ENCODE peak calls at places on chromosomes 3 and 15, in nine cellular contexts. R is nucleus accumbens, X is cardiac fibroblast, O is cerebellum, F is GM06990, D is ovary, P is GM12892, I is IMR-90, K is left ventricle myocardium inferior. A is an unnamed sample.

GRCh38 chr3:187458383-187458782 is 90.2 kb downstream of the RTP4 start:
- DNase-seq in X (no peak), R (no peak), I (no peak), K (no peak), F (no peak), O (no peak), D (no peak), P (no peak), A (no peak)

GRCh38 chr15:29890761-29891457 is 68.6 kb upstream of the TJP1 start:
- DNase-seq in D (no peak), I (no peak), P (no peak), F (no peak), R (no peak), K (no peak), X (no peak), O (peak), A (no peak)

GRCh38 chr3:105764378-105765376 is 104.1 kb downstream of the CBLB start:
- DNase-seq in O (no peak), R (no peak), D (no peak), X (no peak), K (no peak), I (no peak), P (no peak), F (no peak), A (no peak)

GRCh38 chr3:47890832-47891620 is 88.1 kb downstream of the DHX30 start:
- DNase-seq in X (no peak), I (no peak), P (no peak), D (peak), R (no peak), F (no peak), K (peak), O (peak), A (no peak)

GRCh38 chr3:66098436-66098835 is 59.7 kb upstream of the MAGI1 start:
- DNase-seq in F (no peak), X (peak), K (no peak), O (no peak), I (peak), R (no peak), D (no peak), P (no peak), A (peak)

GRCh38 chr3:146156801-146157310 is 4.1 kb downstream of the PLOD2 start:
- DNase-seq in O (no peak), F (no peak), I (no peak), D (no peak), P (no peak), K (no peak), R (no peak), X (no peak), A (no peak)

GRCh38 chr3:45682311-45682710 is 6.9 kb upstream of the SACM1L start:
- DNase-seq in F (no peak), O (no peak), X (no peak), D (no peak), R (no peak), P (no peak), I (no peak), K (no peak), A (no peak)

GRCh38 chr3:111712294-111713180 is 117.4 kb upstream of the ZBED2 start:
- DNase-seq in P (no peak), D (no peak), O (no peak), R (no peak), F (no peak), I (no peak), K (no peak), X (peak), A (peak)

GRCh38 chr3:18370672-18371071 is 54.5 kb downstream of the SATB1 start:
- DNase-seq in O (peak), I (no peak), P (no peak), R (no peak), F (no peak), K (no peak), D (no peak), X (no peak), A (no peak)

GRCh38 chr3:148601766-148602685 is 95.7 kb upstream of the AGTR1 start:
- DNase-seq in O (no peak), I (peak), P (no peak), K (no peak), F (no peak), X (no peak), R (no peak), D (no peak), A (no peak)

GRCh38 chr15:35514759-35515158 is 31.2 kb downstream of the DPH6 start:
- DNase-seq in P (no peak), K (no peak), F (no peak), O (no peak), I (peak), X (peak), D (no peak), R (no peak), A (no peak)

GRCh38 chr3:150286390-150287147 is 121.5 kb upstream of the TSC22D2 start:
- DNase-seq in F (peak), O (peak), I (peak), K (no peak), X (peak), P (peak), D (no peak), R (no peak), A (peak)

GRCh38 chr3:190614466-190615384 is 100.8 kb downstream of the IL1RAP start:
- DNase-seq in K (no peak), D (no peak), P (no peak), R (no peak), I (peak), O (no peak), X (no peak), F (no peak), A (no peak)

GRCh38 chr3:14338898-14339458 is 63.4 kb upstream of the SLC6A6 start:
- DNase-seq in D (no peak), R (no peak), F (no peak), X (no peak), K (no peak), I (no peak), P (no peak), O (no peak), A (no peak)

GRCh38 chr3:122973893-122974615 is 53.5 kb downstream of the SEMA5B start:
- DNase-seq in O (peak), F (no peak), I (no peak), D (no peak), P (no peak), X (no peak), R (no peak), K (peak), A (no peak)

GRCh38 chr15:77025066-77025435 is 30.1 kb downstream of the PSTPIP1 start:
- DNase-seq in K (no peak), O (no peak), X (no peak), F (no peak), D (no peak), I (no peak), P (peak), R (no peak), A (no peak)

GRCh38 chr3:105700575-105700974 is 168.2 kb downstream of the CBLB start:
- DNase-seq in P (no peak), F (no peak), X (no peak), O (no peak), K (no peak), D (no peak), R (no peak), I (no peak), A (no peak)

GRCh38 chr3:45362768-45363167 is 25.6 kb upstream of the LARS2 start:
- DNase-seq in O (no peak), K (no peak), P (no peak), F (no peak), D (no peak), I (peak), X (peak), R (no peak), A (no peak)

GRCh38 chr3:126548556-126549466 is 9.9 kb downstream of the C3orf22 start:
- DNase-seq in K (no peak), D (peak), R (no peak), P (no peak), F (no peak), O (no peak), I (no peak), X (no peak), A (no peak)

GRCh38 chr15:66772967-66773873 is 71.2 kb downstream of the SMAD6 start:
- DNase-seq in O (no peak), D (no peak), K (no peak), X (no peak), I (no peak), R (no peak), F (no peak), P (no peak), A (no peak)

GRCh38 chr3:69250014-69250413 is 127.6 kb upstream of the LMOD3 start:
- DNase-seq in P (no peak), F (no peak), O (no peak), D (no peak), X (no peak), K (no peak), I (no peak), R (peak), A (no peak)

GRCh38 chr3:122183521-122183892 is at the start of gene CASR:
- DNase-seq in R (no peak), D (no peak), F (peak), X (peak), O (no peak), K (no peak), I (no peak), P (peak), A (no peak)

GRCh38 chr3:153232737-153233330 is 70.8 kb downstream of the RAP2B start:
- DNase-seq in I (peak), P (no peak), K (no peak), X (peak), D (no peak), R (no peak), O (no peak), F (no peak), A (peak)

GRCh38 chr15:101132390-101133180 is 119.3 kb downstream of the CHSY1 start:
- DNase-seq in R (no peak), K (no peak), O (no peak), D (no peak), F (no peak), P (no peak), I (no peak), X (no peak), A (no peak)

GRCh38 chr3:194135806-194136518 is at the start of gene HES1:
- DNase-seq in R (peak), D (peak), I (peak), K (peak), X (peak), P (peak), O (peak), F (peak), A (peak)

GRCh38 chr3:161770532-161771386 is 274.2 kb downstream of the OTOL1 start:
- DNase-seq in X (peak), K (no peak), P (no peak), I (no peak), O (no peak), F (peak), R (no peak), D (no peak), A (peak)

GRCh38 chr15:54519577-54519976 is 541.3 kb downstream of the UNC13C start:
- DNase-seq in P (no peak), D (no peak), K (no peak), I (no peak), F (no peak), O (no peak), X (no peak), R (no peak), A (no peak)

GRCh38 chr3:158531334-158531733 is 39.7 kb upstream of the MLF1 start:
- DNase-seq in F (no peak), K (no peak), I (no peak), D (no peak), O (no peak), R (no peak), P (no peak), X (peak), A (no peak)

GRCh38 chr3:186193534-186194450 is 84.9 kb upstream of the ETV5 start:
- DNase-seq in K (no peak), O (peak), D (peak), I (no peak), R (no peak), X (no peak), F (no peak), P (no peak), A (no peak)

GRCh38 chr3:122382888-122383666 is at the start of gene MIX23:
- DNase-seq in P (peak), R (peak), K (peak), I (peak), O (peak), D (peak), X (peak), F (peak), A (peak)

GRCh38 chr15:33402640-33403039 is 91.9 kb downstream of the RYR3 start:
- DNase-seq in F (no peak), P (no peak), X (no peak), R (no peak), O (no peak), I (no peak), K (no peak), D (no peak), A (no peak)

A was measured in H4.